ENCODE peak calls at places on chromosomes 6 and 20, in four cellular contexts. P, T, F and G are unnamed samples.

GRCh38 chr6:105968955-105969333 is 117.2 kb upstream of the PRDM1 start:
- DNase-seq in P (no peak), T (no peak), F (no peak), G (no peak)

GRCh38 chr6:143999406-143999805 is 8.7 kb downstream of the PLAGL1 start:
- DNase-seq in P (no peak), T (no peak), F (no peak), G (no peak)

GRCh38 chr6:17305219-17306001 is 24.2 kb downstream of the RBM24 start:
- DNase-seq in P (no peak), T (peak), F (no peak), G (no peak)

GRCh38 chr6:28758046-28758817 is 165.6 kb downstream of the TRIM27 start:
- DNase-seq in P (peak), T (peak), F (peak), G (no peak)

GRCh38 chr6:164020142-164020541 is 605.6 kb downstream of the QKI start:
- DNase-seq in P (no peak), T (no peak), F (no peak), G (no peak)

GRCh38 chr20:30167540-30167939 is 1089.9 kb upstream of the DEFB115 start:
- DNase-seq in P (no peak), T (no peak), F (no peak), G (no peak)

GRCh38 chr6:109515781-109516409 is 32.9 kb upstream of the ZBTB24 start:
- DNase-seq in P (no peak), T (no peak), F (no peak), G (no peak)

GRCh38 chr6:133977983-133978895 is 25.2 kb downstream of the TBPL1 start:
- DNase-seq in P (no peak), T (no peak), F (no peak), G (no peak)

GRCh38 chr6:79498842-79499241 is 38.4 kb downstream of the LCA5 start:
- DNase-seq in P (no peak), T (no peak), F (no peak), G (no peak)

GRCh38 chr6:87407531-87407895 is 259 bp upstream of the CFAP206 start:
- DNase-seq in P (peak), T (no peak), F (no peak), G (no peak)

GRCh38 chr6:63527658-63528514 is 44.4 kb upstream of the LOC128125822 start:
- DNase-seq in P (peak), T (no peak), F (peak), G (no peak)

GRCh38 chr6:38080349-38080748 is 260.8 kb downstream of the ZFAND3 start:
- DNase-seq in P (no peak), T (no peak), F (no peak), G (no peak)

GRCh38 chr6:36906539-36906938 is 20.8 kb downstream of the C6orf89 start:
- DNase-seq in P (no peak), T (no peak), F (no peak), G (no peak)

GRCh38 chr6:6915813-6916547 is 191.8 kb upstream of the RREB1 start:
- DNase-seq in P (no peak), T (no peak), F (no peak), G (no peak)

GRCh38 chr20:56018194-56018593 is 12.9 kb upstream of the CBLN4 start:
- DNase-seq in P (no peak), T (no peak), F (no peak), G (no peak)

GRCh38 chr6:130098317-130098716 is 79.9 kb downstream of the L3MBTL3 start:
- DNase-seq in P (no peak), T (no peak), F (no peak), G (no peak)

GRCh38 chr6:104625536-104625935 is 234.2 kb downstream of the HACE1 start:
- DNase-seq in P (no peak), T (no peak), F (no peak), G (no peak)

GRCh38 chr6:47836639-47837038 is 54.8 kb downstream of the OPN5 start:
- DNase-seq in P (no peak), T (no peak), F (peak), G (no peak)

GRCh38 chr6:152750694-152751093 is at the start of gene VIP:
- DNase-seq in P (no peak), T (peak), F (peak), G (no peak)

GRCh38 chr6:167898673-167899311 is 72.1 kb downstream of the AFDN start:
- DNase-seq in P (peak), T (peak), F (peak), G (no peak)

GRCh38 chr6:105806486-105806920 is 279.6 kb upstream of the PRDM1 start:
- DNase-seq in P (no peak), T (no peak), F (no peak), G (no peak)

GRCh38 chr6:148885154-148885870 is 138.5 kb downstream of the UST start:
- DNase-seq in P (no peak), T (no peak), F (no peak), G (no peak)

GRCh38 chr6:169990095-169991030 is 238.9 kb downstream of the ERMARD start:
- DNase-seq in P (no peak), T (peak), F (no peak), G (no peak)

GRCh38 chr6:42981866-42982265 is 2.5 kb upstream of the PPP2R5D start:
- DNase-seq in P (no peak), T (no peak), F (no peak), G (no peak)

GRCh38 chr20:34907616-34908469 is 31.4 kb downstream of the ACSS2 start:
- DNase-seq in P (peak), T (peak), F (peak), G (no peak)

GRCh38 chr20:8788275-8788674 is 280.6 kb upstream of the PLCB4 start:
- DNase-seq in P (no peak), T (no peak), F (no peak), G (no peak)

GRCh38 chr6:133062077-133062476 is 179.1 kb upstream of the EYA4 start:
- DNase-seq in P (no peak), T (no peak), F (no peak), G (no peak)

GRCh38 chr6:155327326-155328073 is 13.2 kb upstream of the TFB1M start:
- DNase-seq in P (peak), T (peak), F (peak), G (no peak)

GRCh38 chr6:109296971-109297372 is 85.3 kb downstream of the CD164 start:
- DNase-seq in P (no peak), T (peak), F (no peak), G (no peak)

GRCh38 chr6:128400875-128401274 is 119.5 kb downstream of the PTPRK start:
- DNase-seq in P (no peak), T (no peak), F (no peak), G (no peak)

GRCh38 chr20:19407731-19408130 is 195.3 kb downstream of the SLC24A3 start:
- DNase-seq in P (no peak), T (no peak), F (no peak), G (no peak)

GRCh38 chr6:85449388-85449817 is 480 bp upstream of the NT5E start:
- DNase-seq in P (peak), T (no peak), F (no peak), G (peak)

GRCh38 chr6:159107451-159108260 is 61.5 kb upstream of the FNDC1 start:
- DNase-seq in P (no peak), T (no peak), F (no peak), G (no peak)

GRCh38 chr6:41443616-41444525 is 102.3 kb upstream of the FOXP4 start:
- DNase-seq in P (no peak), T (no peak), F (no peak), G (no peak)

GRCh38 chr6:131946404-131946991 is 4.7 kb downstream of the CCN2 start:
- DNase-seq in P (no peak), T (no peak), F (peak), G (no peak)

GRCh38 chr6:150494236-150494635 is 105.4 kb upstream of the PLEKHG1 start:
- DNase-seq in P (no peak), T (no peak), F (no peak), G (no peak)

GRCh38 chr6:136657629-136658028 is 107.4 kb upstream of the MAP7 start:
- DNase-seq in P (no peak), T (no peak), F (no peak), G (no peak)

GRCh38 chr20:39909447-39909846 is 779.6 kb downstream of the MAFB start:
- DNase-seq in P (no peak), T (no peak), F (no peak), G (no peak)

GRCh38 chr6:75128881-75129570 is 76.8 kb downstream of the COL12A1 start:
- DNase-seq in P (no peak), T (no peak), F (no peak), G (no peak)
- TF ChIP-seq POLR2AphosphoS2 in P (no peak), T (no peak), F (no peak), G (no peak)

GRCh38 chr20:5920581-5920980 is 29.8 kb downstream of the TRMT6 start:
- DNase-seq in P (no peak), T (no peak), F (no peak), G (no peak)

GRCh38 chr20:5914859-5915258 is 35.5 kb downstream of the TRMT6 start:
- DNase-seq in P (no peak), T (no peak), F (no peak), G (no peak)

GRCh38 chr20:5919634-5920544 is 30.4 kb downstream of the TRMT6 start:
- DNase-seq in P (no peak), T (no peak), F (no peak), G (no peak)

GRCh38 chr20:5923493-5923892 is 26.8 kb downstream of the TRMT6 start:
- DNase-seq in P (no peak), T (no peak), F (no peak), G (no peak)

GRCh38 chr20:5918856-5919633 is 31.3 kb downstream of the TRMT6 start:
- DNase-seq in P (peak), T (no peak), F (peak), G (no peak)
- TF ChIP-seq POLR2AphosphoS2 in P (no peak), T (no peak), F (no peak), G (no peak)

DNA sequence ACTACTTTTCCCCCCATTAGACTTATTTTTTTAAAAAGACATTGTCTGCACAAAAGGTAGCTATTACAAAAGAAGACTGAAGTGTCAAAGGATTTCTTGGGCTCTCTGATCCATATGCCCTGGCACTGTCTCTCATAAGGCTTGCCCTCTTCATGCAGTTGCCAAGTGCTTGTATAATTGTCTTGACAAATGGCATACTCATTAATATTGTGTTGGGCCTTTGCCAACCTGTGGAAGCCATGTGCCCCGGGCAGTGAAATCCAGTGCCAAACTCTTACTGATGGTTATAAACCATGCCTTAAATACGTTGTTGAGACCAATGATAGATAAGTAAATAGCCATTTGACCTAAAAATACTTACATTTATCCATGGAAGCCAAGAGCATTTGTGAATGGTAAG is 98.1 kb downstream of the FARS2 start:
- DNase-seq in P (no peak), T (no peak), F (no peak), G (no peak)
- TF ChIP-seq POLR2AphosphoS2 in P (no peak), T (no peak), F (no peak), G (no peak)

DNA sequence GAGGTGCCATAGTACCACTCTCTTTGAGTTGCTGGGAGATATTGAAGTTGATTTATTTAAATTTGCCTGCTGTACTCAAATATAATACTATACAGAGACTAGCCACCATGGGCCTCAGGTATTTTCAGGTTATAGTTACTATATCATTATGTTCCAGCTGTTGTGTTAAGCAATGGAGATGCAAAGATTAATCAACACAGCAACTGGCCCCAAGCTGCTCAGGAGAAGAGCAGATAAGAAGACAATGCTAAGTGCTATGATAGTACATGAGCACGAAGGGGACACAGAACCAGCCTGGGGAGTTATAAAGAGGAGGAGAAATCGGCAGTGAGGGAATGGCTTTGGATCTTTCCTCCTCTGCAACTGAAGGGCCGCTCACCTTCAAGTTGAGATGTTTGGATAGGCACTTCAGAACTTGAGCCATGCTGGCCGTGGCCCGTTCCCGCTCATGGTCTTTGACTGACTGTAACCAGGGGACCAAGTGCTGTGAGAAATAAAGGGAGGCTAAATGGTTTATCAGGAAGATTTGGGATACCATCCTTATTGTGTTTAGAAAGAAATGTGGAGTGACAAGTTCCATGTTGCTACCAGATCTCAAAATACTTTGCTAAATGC is 24.3 kb upstream of the RPN2 start:
- DNase-seq in P (no peak), T (peak), F (no peak), G (no peak)
- TF ChIP-seq POLR2AphosphoS2 in P (no peak), T (no peak), F (no peak), G (no peak)

GRCh38 chr6:127115032-127115661 is 3.3 kb upstream of the RSPO3 start:
- DNase-seq in P (no peak), T (no peak), F (no peak), G (no peak)

GRCh38 chr6:127120109-127120786 is 1.8 kb downstream of the RSPO3 start:
- DNase-seq in P (no peak), T (no peak), F (no peak), G (no peak)

GRCh38 chr6:127119361-127120108 is 1.1 kb downstream of the RSPO3 start:
- DNase-seq in P (peak), T (no peak), F (no peak), G (no peak)

GRCh38 chr6:127118505-127119360 is at the start of gene RSPO3:
- DNase-seq in P (peak), T (no peak), F (no peak), G (no peak)

DNA sequence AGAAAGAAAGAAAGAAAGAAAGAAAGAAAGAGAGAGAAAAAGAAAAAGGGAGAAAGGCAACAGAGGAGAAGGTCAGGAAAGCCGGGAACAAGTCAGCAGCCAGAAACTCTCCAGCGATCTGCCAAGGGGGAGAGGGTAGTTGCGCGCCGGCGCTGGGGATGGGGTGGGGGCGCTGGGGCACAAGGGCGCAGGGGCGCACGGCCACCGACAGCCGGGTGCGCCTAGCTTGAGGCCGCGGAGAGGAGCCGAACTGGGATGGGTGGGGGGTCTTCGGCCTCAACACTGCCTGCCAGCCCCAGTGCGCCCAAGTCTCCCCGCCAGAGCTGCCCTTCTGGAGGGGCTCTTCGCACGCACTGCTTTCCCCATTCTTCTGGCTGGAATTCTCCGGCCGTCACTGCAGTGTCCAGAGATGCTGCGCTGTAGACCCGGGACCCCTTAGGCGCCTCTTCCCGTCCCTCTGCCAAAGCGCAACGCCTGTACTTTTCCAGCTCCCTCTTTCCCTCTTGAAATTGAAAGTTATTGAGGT is 429 bp upstream of the RSPO3 start:
- DNase-seq in P (peak), T (no peak), F (no peak), G (no peak)
- TF ChIP-seq POLR2AphosphoS2 in P (no peak), T (no peak), F (no peak), G (no peak)

GRCh38 chr6:147479857-147480256 is 28.6 kb upstream of the SAMD5 start:
- DNase-seq in P (no peak), T (peak), F (no peak), G (no peak)
- TF ChIP-seq POLR2AphosphoS2 in P (no peak), T (no peak), F (no peak), G (no peak)

GRCh38 chr6:35140991-35141720 is at the start of gene TCP11:
- DNase-seq in P (no peak), T (peak), F (no peak), G (no peak)
- TF ChIP-seq POLR2AphosphoS2 in P (no peak), T (no peak), F (no peak), G (no peak)

DNA sequence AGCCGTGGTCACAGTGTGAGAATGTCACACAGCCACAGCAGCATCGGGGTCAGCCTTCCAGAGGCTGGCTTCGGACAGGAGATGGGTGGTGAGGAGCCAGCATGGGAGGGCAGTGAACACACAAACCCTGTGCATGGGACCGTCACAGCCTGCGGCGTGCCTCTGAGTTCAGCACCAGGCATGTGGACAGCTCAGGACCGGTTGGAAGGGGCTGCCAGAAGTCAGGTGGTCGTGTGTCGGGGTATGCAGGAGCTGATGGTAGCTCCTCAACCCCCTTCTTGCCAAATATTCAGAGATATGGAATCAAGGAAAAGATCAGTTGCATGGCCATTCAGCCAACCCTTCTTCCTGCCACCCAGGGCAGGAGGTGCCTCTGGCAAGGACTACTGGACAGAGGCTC is 28.2 kb downstream of the MYT1 start:
- DNase-seq in P (no peak), T (no peak), F (no peak), G (no peak)
- TF ChIP-seq POLR2AphosphoS2 in P (no peak), T (no peak), F (no peak), G (no peak)